ENCODE peak calls at places on chromosomes 3 and 15, in six cellular contexts. One of them, this sample, is unnamed.

GRCh38 chr3:71101014-71101413 is 482.5 kb downstream of the FOXP1 start:
- DNase-seq in GM23338: no peak
- DNase-seq in stomach: no peak
- DNase-seq in fibroblast of pulmonary artery: peak
- DNase-seq in H9: no peak
- DNase-seq in GM12865: no peak
- DNase-seq in this sample: no peak

GRCh38 chr3:143885803-143886427 is 37.6 kb upstream of the SLC9A9 start:
- DNase-seq in GM23338: peak
- DNase-seq in stomach: no peak
- DNase-seq in fibroblast of pulmonary artery: peak
- DNase-seq in H9: peak
- DNase-seq in GM12865: peak
- DNase-seq in this sample: peak

GRCh38 chr15:80285379-80285778 is 33.4 kb upstream of the CTXND1 start:
- DNase-seq in GM23338: no peak
- DNase-seq in stomach: no peak
- DNase-seq in fibroblast of pulmonary artery: no peak
- DNase-seq in H9: no peak
- DNase-seq in GM12865: no peak
- DNase-seq in this sample: no peak

GRCh38 chr3:27596334-27596841 is 112.2 kb upstream of the SLC4A7 start:
- DNase-seq in GM23338: no peak
- DNase-seq in stomach: no peak
- DNase-seq in fibroblast of pulmonary artery: peak
- DNase-seq in H9: no peak
- DNase-seq in GM12865: peak
- DNase-seq in this sample: peak

GRCh38 chr3:160869825-160870224 is 113.8 kb downstream of the PPM1L start:
- DNase-seq in GM23338: no peak
- DNase-seq in stomach: no peak
- DNase-seq in fibroblast of pulmonary artery: peak
- DNase-seq in H9: no peak
- DNase-seq in GM12865: no peak
- DNase-seq in this sample: no peak

GRCh38 chr3:64342940-64343691 is 117.8 kb upstream of the PRICKLE2 start:
- DNase-seq in GM23338: peak
- DNase-seq in stomach: no peak
- DNase-seq in fibroblast of pulmonary artery: peak
- DNase-seq in H9: no peak
- DNase-seq in GM12865: no peak
- DNase-seq in this sample: no peak

GRCh38 chr3:63278171-63278999 is at the start of gene SYNPR:
- DNase-seq in GM23338: peak
- DNase-seq in stomach: no peak
- DNase-seq in fibroblast of pulmonary artery: no peak
- DNase-seq in H9: peak
- DNase-seq in GM12865: no peak
- DNase-seq in this sample: no peak

GRCh38 chr3:151751161-151751560 is 17.4 kb downstream of the AADACL2 start:
- DNase-seq in GM23338: no peak
- DNase-seq in stomach: no peak
- DNase-seq in fibroblast of pulmonary artery: peak
- DNase-seq in H9: no peak
- DNase-seq in GM12865: no peak
- DNase-seq in this sample: no peak

GRCh38 chr15:88465633-88466219 is 1.5 kb downstream of the MRPL46 start:
- DNase-seq in GM23338: no peak
- DNase-seq in stomach: no peak
- DNase-seq in fibroblast of pulmonary artery: peak
- DNase-seq in H9: no peak
- DNase-seq in GM12865: peak
- DNase-seq in this sample: no peak

GRCh38 chr15:26355671-26356070 is 417.2 kb downstream of the GABRB3 start:
- DNase-seq in GM23338: peak
- DNase-seq in stomach: no peak
- DNase-seq in fibroblast of pulmonary artery: no peak
- DNase-seq in H9: no peak
- DNase-seq in GM12865: no peak
- DNase-seq in this sample: no peak

GRCh38 chr3:128950223-128950938 is 43.5 kb downstream of the CFAP92 start:
- DNase-seq in GM23338: peak
- DNase-seq in stomach: no peak
- DNase-seq in fibroblast of pulmonary artery: peak
- DNase-seq in H9: peak
- DNase-seq in GM12865: peak
- DNase-seq in this sample: peak

GRCh38 chr15:81254277-81255265 is 57.9 kb downstream of the IL16 start:
- DNase-seq in GM23338: no peak
- DNase-seq in stomach: no peak
- DNase-seq in fibroblast of pulmonary artery: no peak
- DNase-seq in H9: no peak
- DNase-seq in GM12865: no peak
- DNase-seq in this sample: no peak

GRCh38 chr3:36763850-36764703 is at the start of gene DCLK3:
- DNase-seq in GM23338: peak
- DNase-seq in stomach: no peak
- DNase-seq in fibroblast of pulmonary artery: no peak
- DNase-seq in H9: peak
- DNase-seq in GM12865: no peak
- DNase-seq in this sample: peak

GRCh38 chr3:21859124-21859781 is 108.2 kb upstream of the ZNF385D start:
- DNase-seq in GM23338: peak
- DNase-seq in stomach: no peak
- DNase-seq in fibroblast of pulmonary artery: no peak
- DNase-seq in H9: no peak
- DNase-seq in GM12865: no peak
- DNase-seq in this sample: no peak

GRCh38 chr3:192940129-192940528 is 22.5 kb upstream of the MB21D2 start:
- DNase-seq in GM23338: no peak
- DNase-seq in stomach: no peak
- DNase-seq in fibroblast of pulmonary artery: no peak
- DNase-seq in H9: no peak
- DNase-seq in GM12865: no peak
- DNase-seq in this sample: no peak

GRCh38 chr15:43168192-43169107 is 16.8 kb upstream of the CCNDBP1 start:
- DNase-seq in GM23338: peak
- DNase-seq in stomach: peak
- DNase-seq in fibroblast of pulmonary artery: peak
- DNase-seq in H9: no peak
- DNase-seq in GM12865: no peak
- DNase-seq in this sample: no peak

GRCh38 chr3:12574131-12574530 is 17.2 kb downstream of the MKRN2 start:
- DNase-seq in GM23338: no peak
- DNase-seq in stomach: no peak
- DNase-seq in fibroblast of pulmonary artery: no peak
- DNase-seq in H9: no peak
- DNase-seq in GM12865: no peak
- DNase-seq in this sample: no peak

GRCh38 chr3:111739241-111739952 is 119.7 kb upstream of the PHLDB2 start:
- DNase-seq in GM23338: no peak
- DNase-seq in stomach: peak
- DNase-seq in fibroblast of pulmonary artery: peak
- DNase-seq in H9: no peak
- DNase-seq in GM12865: no peak
- DNase-seq in this sample: no peak

GRCh38 chr3:193214445-193214844 is 26.6 kb upstream of the PLAAT1 start:
- DNase-seq in GM23338: no peak
- DNase-seq in stomach: no peak
- DNase-seq in fibroblast of pulmonary artery: no peak
- DNase-seq in H9: no peak
- DNase-seq in GM12865: no peak
- DNase-seq in this sample: no peak

GRCh38 chr3:57803647-57804081 is 47.6 kb downstream of the SLMAP start:
- DNase-seq in GM23338: peak
- DNase-seq in stomach: no peak
- DNase-seq in fibroblast of pulmonary artery: peak
- DNase-seq in H9: no peak
- DNase-seq in GM12865: no peak
- DNase-seq in this sample: no peak

DNA sequence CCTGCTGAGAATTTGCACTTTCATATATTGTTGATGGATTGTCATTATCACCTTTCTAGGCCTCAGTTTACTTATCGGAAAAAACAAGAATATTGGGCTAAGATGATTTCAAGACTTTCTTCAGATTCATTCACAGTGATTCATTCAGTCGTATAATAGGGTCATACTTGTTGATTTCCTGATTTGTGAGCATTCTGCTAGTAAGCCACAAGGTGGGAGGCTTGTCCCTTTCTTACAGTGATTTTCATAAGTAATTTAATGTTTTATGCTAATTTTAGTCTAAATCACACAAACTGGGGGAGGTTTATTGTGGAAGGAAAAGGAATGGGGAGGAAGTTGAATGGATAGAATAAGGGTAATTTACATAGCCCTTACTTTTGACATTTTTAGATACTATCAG is 126.8 kb upstream of the GOLGA6L4 start:
- DNase-seq in GM23338: peak
- DNase-seq in stomach: no peak
- DNase-seq in fibroblast of pulmonary artery: peak
- DNase-seq in H9: no peak
- DNase-seq in GM12865: no peak
- DNase-seq in this sample: no peak
- TF ChIP-seq CTCF in GM23338: peak
- TF ChIP-seq CTCF in stomach: no peak
- TF ChIP-seq CTCF in fibroblast of pulmonary artery: peak
- TF ChIP-seq CTCF in H9: peak
- TF ChIP-seq CTCF in GM12865: no peak
- TF ChIP-seq CTCF in this sample: no peak

DNA sequence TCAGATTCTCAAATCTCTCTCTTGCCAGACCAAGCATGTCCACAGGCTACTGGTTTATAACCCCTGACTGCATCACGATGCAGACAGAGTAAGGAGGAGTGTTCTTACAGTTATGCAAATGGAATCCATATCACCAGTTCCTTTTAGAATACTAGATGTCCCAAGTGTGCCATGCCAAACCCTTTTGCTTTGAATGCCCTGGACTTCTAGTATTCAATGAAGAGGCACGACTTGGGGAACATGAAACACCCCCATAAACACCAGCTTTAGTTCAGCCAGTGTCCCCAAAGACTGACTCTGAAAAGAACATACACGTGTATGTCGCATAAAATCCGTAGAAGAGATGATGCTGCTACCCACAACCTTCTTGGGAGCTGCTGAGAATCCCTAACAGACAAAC is 412.1 kb downstream of the CNTN4 start:
- DNase-seq in GM23338: no peak
- DNase-seq in stomach: no peak
- DNase-seq in fibroblast of pulmonary artery: no peak
- DNase-seq in H9: no peak
- DNase-seq in GM12865: no peak
- DNase-seq in this sample: no peak
- TF ChIP-seq CTCF in GM23338: no peak
- TF ChIP-seq CTCF in stomach: no peak
- TF ChIP-seq CTCF in fibroblast of pulmonary artery: no peak
- TF ChIP-seq CTCF in H9: no peak
- TF ChIP-seq CTCF in GM12865: no peak
- TF ChIP-seq CTCF in this sample: no peak

DNA sequence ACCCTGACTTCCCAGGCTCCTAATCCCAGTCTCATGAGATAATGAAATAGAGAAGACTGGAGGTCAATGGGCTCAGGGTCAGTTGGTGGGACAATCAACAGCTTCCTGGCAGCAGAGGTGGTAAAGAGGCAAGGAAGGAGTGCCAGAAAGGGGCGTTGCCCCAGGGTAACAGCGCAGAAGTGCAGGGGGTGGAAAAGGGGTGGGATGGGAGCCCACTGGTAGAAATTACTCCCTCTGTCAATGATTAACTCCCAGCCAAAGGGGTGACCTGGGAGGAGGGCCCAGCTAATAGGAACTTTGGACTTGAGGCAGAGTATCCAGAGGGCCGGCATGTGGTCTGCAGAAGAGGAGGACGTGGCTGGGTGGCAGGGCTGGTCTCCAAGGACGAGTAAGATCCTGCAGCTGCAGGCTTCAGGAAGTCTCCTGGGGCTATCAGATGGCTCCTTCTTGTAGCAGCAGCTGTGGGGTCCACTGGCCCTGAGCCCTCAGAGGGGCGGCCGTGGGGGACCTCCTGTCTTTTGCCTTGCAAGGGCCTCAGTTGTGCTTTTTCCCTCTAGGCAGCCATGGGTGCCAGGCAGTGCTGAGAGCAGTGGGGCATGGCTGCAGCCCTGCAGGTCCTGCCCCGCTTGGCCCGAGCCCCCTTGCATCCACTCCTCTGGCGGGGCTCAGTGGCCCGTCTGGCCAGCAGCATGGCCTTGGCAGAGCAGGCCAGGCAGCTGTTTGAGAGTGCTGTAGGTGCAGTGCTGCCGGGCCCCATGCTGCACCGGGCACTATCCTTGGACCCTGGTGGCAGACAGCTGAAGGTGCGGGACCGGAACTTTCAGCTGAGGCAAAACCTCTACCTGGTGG is 2.3 kb downstream of the GLYCTK start:
- DNase-seq in GM23338: peak
- DNase-seq in stomach: peak
- DNase-seq in fibroblast of pulmonary artery: no peak
- DNase-seq in H9: no peak
- DNase-seq in GM12865: no peak
- DNase-seq in this sample: no peak
- TF ChIP-seq CTCF in GM23338: no peak
- TF ChIP-seq CTCF in stomach: no peak
- TF ChIP-seq CTCF in fibroblast of pulmonary artery: no peak
- TF ChIP-seq CTCF in H9: peak
- TF ChIP-seq CTCF in GM12865: no peak
- TF ChIP-seq CTCF in this sample: no peak

DNA sequence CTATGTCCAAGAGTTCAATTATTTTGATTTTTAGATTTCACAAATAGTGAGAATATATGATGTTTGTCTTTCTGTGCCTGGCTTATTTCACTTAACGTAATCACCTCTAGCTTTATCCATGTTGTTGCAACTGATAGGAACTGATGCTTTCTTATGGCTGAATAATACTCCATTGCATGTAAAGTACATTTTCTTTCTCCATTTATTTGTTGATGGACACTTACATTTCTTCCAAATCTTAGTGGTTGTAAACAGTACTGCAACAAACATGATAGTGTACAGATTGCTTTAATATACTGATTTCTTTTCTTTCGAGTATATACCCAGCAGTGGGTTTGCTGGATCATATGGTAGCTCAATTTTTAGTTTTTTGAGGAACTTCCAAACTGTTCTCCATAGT is 600.6 kb upstream of the SEMA6D start:
- DNase-seq in GM23338: no peak
- DNase-seq in stomach: no peak
- DNase-seq in fibroblast of pulmonary artery: no peak
- DNase-seq in H9: no peak
- DNase-seq in GM12865: no peak
- DNase-seq in this sample: no peak
- TF ChIP-seq CTCF in GM23338: peak
- TF ChIP-seq CTCF in stomach: no peak
- TF ChIP-seq CTCF in fibroblast of pulmonary artery: no peak
- TF ChIP-seq CTCF in H9: no peak
- TF ChIP-seq CTCF in GM12865: no peak
- TF ChIP-seq CTCF in this sample: no peak